ENCODE peak calls at places on chromosomes 6 and 20, in five cellular contexts. O is brain microvascular endothelial cell, G is RWPE1, A is tibial nerve, W is lung. K is an unnamed sample.

GRCh38 chr6:170035896-170036295 is 255.0 kb downstream of the DLL1 start:
- DNase-seq in A (no peak), W (no peak), G (no peak), O (no peak), K (no peak)

GRCh38 chr20:31566658-31567379 is 38.3 kb upstream of the ID1 start:
- DNase-seq in O (no peak), A (no peak), W (no peak), G (peak), K (no peak)

GRCh38 chr6:2823104-2823850 is 18.4 kb downstream of the SERPINB1 start:
- DNase-seq in O (no peak), W (peak), G (no peak), A (no peak), K (no peak)

GRCh38 chr6:25041676-25042598 is 106.2 kb upstream of the RIPOR2 start:
- DNase-seq in O (no peak), W (no peak), A (no peak), G (no peak), K (no peak)

GRCh38 chr6:53359843-53360834 is 11.4 kb upstream of the ELOVL5 start:
- DNase-seq in O (peak), W (peak), G (no peak), A (no peak), K (no peak)

GRCh38 chr6:132819405-132820145 is 5.2 kb downstream of the RPS12 start:
- DNase-seq in W (no peak), O (no peak), A (no peak), G (peak), K (no peak)

GRCh38 chr6:104789770-104790190 is 69.9 kb downstream of the HACE1 start:
- DNase-seq in W (no peak), G (peak), O (peak), A (no peak), K (no peak)

GRCh38 chr6:9086331-9086730 is 651.0 kb upstream of the SLC35B3 start:
- DNase-seq in G (no peak), A (no peak), W (no peak), O (no peak), K (no peak)

GRCh38 chr6:169887529-169888140 is 136.2 kb downstream of the ERMARD start:
- DNase-seq in O (no peak), A (no peak), G (peak), W (no peak), K (no peak)

GRCh38 chr6:13725570-13725969 is 13.9 kb upstream of the RANBP9 start:
- DNase-seq in A (no peak), W (peak), G (peak), O (no peak), K (no peak)

GRCh38 chr20:25739615-25740320 is 43.1 kb upstream of the ZNF337 start:
- DNase-seq in W (no peak), A (no peak), G (peak), O (peak), K (no peak)

GRCh38 chr6:157912326-157912725 is 69.3 kb upstream of the SYNJ2 start:
- DNase-seq in G (no peak), W (no peak), A (no peak), O (peak), K (no peak)

GRCh38 chr6:9131201-9131600 is 695.9 kb upstream of the SLC35B3 start:
- DNase-seq in W (no peak), G (no peak), A (no peak), O (no peak), K (no peak)

GRCh38 chr6:170090561-170090960 is 200.3 kb downstream of the DLL1 start:
- DNase-seq in W (no peak), O (no peak), A (no peak), G (no peak), K (no peak)

GRCh38 chr20:45362804-45363610 is at the start of gene SYS1:
- DNase-seq in W (peak), A (peak), G (peak), O (peak), K (peak)

GRCh38 chr20:36074983-36075382 is 79.6 kb upstream of the EPB41L1 start:
- DNase-seq in O (no peak), G (no peak), A (no peak), W (no peak), K (no peak)

GRCh38 chr6:42696526-42697267 is 25.7 kb downstream of the PRPH2 start:
- DNase-seq in G (no peak), O (peak), A (no peak), W (no peak), K (no peak)

GRCh38 chr6:82144852-82145332 is 102.7 kb downstream of the IBTK start:
- DNase-seq in W (no peak), G (peak), A (peak), O (peak), K (no peak)

GRCh38 chr6:57423468-57423867 is 106.0 kb downstream of the PRIM2 start:
- DNase-seq in G (no peak), A (no peak), O (no peak), W (no peak), K (no peak)

GRCh38 chr6:3001773-3002293 is 2.1 kb downstream of the NQO2 start:
- DNase-seq in G (peak), A (no peak), O (peak), W (no peak), K (no peak)

GRCh38 chr20:346640-347316 is at the start of gene NRSN2:
- DNase-seq in A (peak), G (peak), W (peak), O (peak), K (peak)

GRCh38 chr6:151070666-151071065 is 169.1 kb upstream of the AKAP12 start:
- DNase-seq in W (no peak), G (no peak), A (no peak), O (peak), K (no peak)

GRCh38 chr6:166643907-166644590 is 17.0 kb upstream of the RPS6KA2 start:
- DNase-seq in O (no peak), W (no peak), A (no peak), G (no peak), K (no peak)

GRCh38 chr6:16688984-16689636 is 72.2 kb downstream of the ATXN1 start:
- DNase-seq in W (no peak), G (peak), O (peak), A (no peak), K (no peak)

GRCh38 chr6:8030920-8031319 is 33.3 kb downstream of the BLOC1S5 start:
- DNase-seq in A (no peak), O (no peak), G (no peak), W (no peak), K (no peak)

GRCh38 chr6:30500421-30501069 is 11.2 kb downstream of the HLA-E start:
- DNase-seq in W (no peak), A (no peak), G (no peak), O (peak), K (no peak)

GRCh38 chr6:45896783-45897441 is 118.7 kb downstream of the CLIC5 start:
- DNase-seq in W (no peak), A (no peak), G (no peak), O (no peak), K (no peak)

GRCh38 chr6:159941286-159942113 is 27.4 kb upstream of the IGF2R start:
- DNase-seq in O (peak), W (no peak), G (no peak), A (no peak), K (no peak)

GRCh38 chr6:27674882-27675281 is 202.0 kb upstream of the ZNF184 start:
- DNase-seq in A (no peak), O (no peak), G (no peak), W (no peak), K (no peak)

GRCh38 chr6:43644940-43645612 is at the start of gene RSPH9:
- DNase-seq in G (no peak), A (no peak), W (peak), O (peak), K (no peak)

GRCh38 chr6:79570129-79570801 is 33.0 kb upstream of the LCA5 start:
- DNase-seq in O (peak), G (peak), W (peak), A (no peak), K (no peak)

GRCh38 chr6:6390849-6391602 is 70.6 kb upstream of the F13A1 start:
- DNase-seq in A (no peak), O (no peak), G (no peak), W (no peak), K (no peak)

GRCh38 chr6:144993870-144994269 is 708.7 kb downstream of the UTRN start:
- DNase-seq in A (no peak), G (no peak), W (no peak), O (peak), K (no peak)

GRCh38 chr6:2961971-2962370 is 9.4 kb downstream of the SERPINB6 start:
- DNase-seq in A (no peak), W (peak), O (no peak), G (no peak), K (no peak)

GRCh38 chr6:140907235-140907634 is 1225.5 kb upstream of the GJE1 start:
- DNase-seq in W (no peak), G (no peak), A (no peak), O (no peak), K (no peak)

GRCh38 chr20:41336711-41337492 is 3.7 kb upstream of the LPIN3 start:
- DNase-seq in G (no peak), W (no peak), O (no peak), A (no peak), K (no peak)

GRCh38 chr20:41339957-41340326 is 679 bp upstream of the LPIN3 start:
- DNase-seq in W (peak), O (peak), A (peak), G (peak), K (peak)

GRCh38 chr20:41342474-41343464 is 2.1 kb downstream of the LPIN3 start:
- DNase-seq in O (no peak), W (no peak), G (no peak), A (no peak), K (no peak)

GRCh38 chr20:41344477-41344876 is 3.9 kb downstream of the LPIN3 start:
- DNase-seq in W (no peak), G (no peak), O (no peak), A (no peak), K (no peak)

GRCh38 chr20:41340327-41341055 is at the start of gene LPIN3:
- DNase-seq in W (peak), G (peak), O (peak), A (peak), K (peak)
- TF ChIP-seq CTCF in W (no peak), G (peak), O (no peak), A (peak), K (peak)

GRCh38 chr6:162560891-162561290 is 166.7 kb downstream of the PRKN start:
- DNase-seq in W (no peak), A (no peak), G (no peak), O (no peak), K (no peak)

DNA sequence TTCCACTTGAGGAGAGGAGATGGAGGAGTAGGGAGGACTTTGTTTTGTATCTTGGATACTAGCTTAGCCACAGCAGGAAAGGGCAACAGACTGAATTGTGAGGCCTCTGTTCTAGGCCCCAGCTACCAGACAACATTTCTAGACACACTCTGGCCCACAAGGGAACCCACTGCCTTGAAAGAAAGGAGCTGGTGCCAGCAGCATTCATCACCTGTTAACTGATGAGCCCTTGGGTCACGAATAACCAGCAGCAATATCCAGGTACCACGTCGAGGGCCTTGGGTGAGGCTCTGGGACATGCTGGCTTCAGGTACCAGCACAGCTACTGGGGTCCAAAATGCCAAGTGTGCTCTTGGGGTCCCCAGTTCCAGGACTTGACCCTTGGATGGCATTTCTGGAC is 165.5 kb downstream of the PRKN start:
- DNase-seq in G (no peak), W (no peak), A (no peak), O (no peak), K (no peak)
- TF ChIP-seq CTCF in G (no peak), W (no peak), A (no peak), O (no peak), K (no peak)

DNA sequence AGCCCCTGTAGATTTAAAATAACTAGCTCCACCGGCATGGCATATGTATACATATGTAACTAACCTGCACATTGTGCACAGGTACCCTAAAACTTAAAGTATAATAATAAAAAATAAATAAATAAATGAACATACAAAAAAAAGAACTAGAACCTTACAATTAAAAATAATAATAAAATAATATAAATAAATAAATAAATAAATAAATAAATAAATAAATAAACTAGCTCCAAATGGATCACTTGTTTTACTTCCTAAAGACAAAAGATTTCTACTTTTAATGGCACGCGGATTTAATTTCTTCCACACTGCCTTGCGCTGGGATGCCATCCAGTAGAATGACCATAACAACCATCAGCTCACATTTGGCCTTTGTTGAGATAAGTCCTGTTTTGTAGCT is 141.0 kb upstream of the NRSN1 start:
- DNase-seq in A (no peak), W (no peak), G (no peak), O (no peak), K (no peak)
- TF ChIP-seq CTCF in A (no peak), W (no peak), G (no peak), O (no peak), K (no peak)

DNA sequence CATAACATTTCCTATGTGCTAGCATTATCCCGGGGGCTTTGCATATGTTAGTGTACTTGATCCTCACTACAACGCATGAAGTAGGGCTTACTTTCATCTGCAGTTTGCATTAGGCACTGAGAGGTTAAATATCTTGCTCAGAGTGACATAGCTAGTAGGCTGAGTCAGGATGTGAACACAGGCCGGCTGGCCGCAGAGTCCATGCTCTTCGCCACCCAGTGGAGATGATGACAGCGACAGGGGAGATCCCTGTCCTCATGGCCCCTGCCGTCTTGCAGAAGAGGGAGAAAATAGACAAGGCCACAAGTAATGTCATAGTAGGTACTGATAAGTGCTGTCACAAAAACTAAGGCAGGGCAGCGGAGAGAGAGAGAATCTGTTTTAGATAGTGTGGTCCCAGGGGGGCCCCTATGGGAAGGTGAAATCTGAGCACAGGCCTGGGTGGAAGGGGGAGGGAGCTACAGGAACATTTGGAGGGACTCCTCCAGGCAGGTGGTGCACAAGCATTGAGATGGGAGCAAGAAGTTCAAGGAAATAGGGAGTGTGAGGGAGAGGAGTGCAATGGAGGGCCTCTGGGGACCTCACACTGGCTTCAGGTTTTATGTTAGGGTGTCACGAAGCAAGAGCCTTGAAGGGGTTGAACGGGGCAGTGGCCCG is 46.8 kb downstream of the LYRM4 start:
- DNase-seq in W (no peak), G (no peak), O (peak), A (no peak), K (no peak)
- TF ChIP-seq CTCF in W (no peak), G (no peak), O (peak), A (no peak), K (no peak)

GRCh38 chr20:11646359-11646758 is 271.3 kb upstream of the BTBD3 start:
- DNase-seq in G (no peak), O (no peak), A (no peak), W (no peak), K (no peak)
- TF ChIP-seq CTCF in G (no peak), O (no peak), A (no peak), W (no peak), K (no peak)

K was measured in mesothelial cell of epicardium.